ENCODE peak calls at places on chromosomes 13 and 19, in five cellular contexts. C is heart right ventricle, E is AG04450, V is breast epithelium, F is cardiac fibroblast. N is an unnamed sample.

GRCh38 chr19:45670670-45671453 is 2.8 kb downstream of the GIPR start:
- DNase-seq in E (peak), C (peak), V (peak), F (peak), N (peak)

GRCh38 chr13:94351292-94352000 is 128.0 kb downstream of the DCT start:
- DNase-seq in V (no peak), E (peak), F (peak), C (no peak), N (no peak)

GRCh38 chr19:45677351-45678230 is 9.6 kb downstream of the GIPR start:
- DNase-seq in F (peak), E (no peak), V (peak), C (peak), N (peak)

GRCh38 chr19:35305181-35305580 is 13.2 kb downstream of the MAG start:
- DNase-seq in C (no peak), F (no peak), V (no peak), E (no peak), N (no peak)

GRCh38 chr19:35562336-35562735 is 1.1 kb downstream of the ATP4A start:
- DNase-seq in V (no peak), E (no peak), F (no peak), C (no peak), N (no peak)

GRCh38 chr13:114061746-114062145 is 70.7 kb downstream of the RASA3 start:
- DNase-seq in E (no peak), V (no peak), C (no peak), F (no peak), N (no peak)

GRCh38 chr19:46718934-46719551 is 2.1 kb upstream of the PRKD2 start:
- DNase-seq in E (no peak), V (no peak), C (no peak), F (no peak), N (no peak)

GRCh38 chr19:16116067-16116466 is 4.4 kb downstream of the RAB8A start:
- DNase-seq in C (no peak), E (no peak), F (no peak), V (no peak), N (no peak)

GRCh38 chr19:53908933-53909415 is at the start of gene CACNG7:
- DNase-seq in V (no peak), C (no peak), F (no peak), E (no peak), N (no peak)

GRCh38 chr13:20796791-20797513 is 23.2 kb upstream of the EEF1AKMT1 start:
- DNase-seq in F (no peak), V (no peak), C (no peak), E (no peak), N (no peak)

GRCh38 chr19:5968431-5969373 is 9.2 kb downstream of the RANBP3 start:
- DNase-seq in F (no peak), E (no peak), V (no peak), C (no peak), N (no peak)

GRCh38 chr19:29404951-29405727 is 120.7 kb upstream of the VSTM2B start:
- DNase-seq in E (no peak), C (no peak), F (no peak), V (peak), N (no peak)

GRCh38 chr19:29260477-29261317 is 47.7 kb upstream of the UQCRFS1 start:
- DNase-seq in E (no peak), F (peak), C (no peak), V (no peak), N (no peak)

GRCh38 chr19:2296141-2296540 is 11.8 kb downstream of the LINGO3 start:
- DNase-seq in E (no peak), F (no peak), C (no peak), V (no peak), N (no peak)

GRCh38 chr19:50458396-50459066 is 17.8 kb upstream of the EMC10 start:
- DNase-seq in C (no peak), V (no peak), E (no peak), F (no peak), N (no peak)

GRCh38 chr13:35481777-35482176 is 5.3 kb upstream of the MAB21L1 start:
- DNase-seq in E (no peak), V (no peak), F (no peak), C (no peak), N (no peak)

GRCh38 chr13:100334209-100334608 is 245.3 kb downstream of the PCCA start:
- DNase-seq in C (no peak), E (no peak), V (no peak), F (no peak), N (no peak)

GRCh38 chr19:7342143-7342542 is 6.6 kb upstream of the ARHGEF18 start:
- DNase-seq in C (no peak), E (no peak), F (no peak), V (no peak), N (no peak)

GRCh38 chr13:41596190-41596589 is 138.8 kb downstream of the RGCC start:
- DNase-seq in F (peak), V (no peak), E (no peak), C (no peak), N (no peak)

GRCh38 chr13:44978328-44978727 is 10.9 kb downstream of the NUFIP1 start:
- DNase-seq in E (no peak), F (no peak), C (no peak), V (no peak), N (no peak)

GRCh38 chr19:29771708-29772415 is 39.9 kb upstream of the CCNE1 start:
- DNase-seq in C (peak), V (no peak), F (peak), E (peak), N (no peak)

GRCh38 chr13:103040006-103040405 is 26.2 kb downstream of the SLC10A2 start:
- DNase-seq in E (no peak), C (no peak), F (no peak), V (no peak), N (no peak)

GRCh38 chr13:89554801-89555200 is 1792.7 kb upstream of the MIR17HG start:
- DNase-seq in V (no peak), C (no peak), F (no peak), E (no peak), N (no peak)

GRCh38 chr13:98877466-98877865 is 100.4 kb downstream of the DOCK9 start:
- DNase-seq in F (no peak), V (no peak), C (no peak), E (no peak), N (no peak)

GRCh38 chr13:94169783-94170513 is 309.5 kb downstream of the DCT start:
- DNase-seq in C (peak), E (no peak), V (peak), F (no peak), N (no peak)

GRCh38 chr13:59016250-59016649 is 1147.5 kb downstream of the DIAPH3 start:
- DNase-seq in C (no peak), F (peak), V (no peak), E (no peak), N (no peak)

GRCh38 chr13:29509999-29510586 is 85.4 kb downstream of the SLC7A1 start:
- DNase-seq in V (no peak), F (peak), E (no peak), C (no peak), N (no peak)

GRCh38 chr13:97278395-97279078 is 56.4 kb downstream of the MBNL2 start:
- DNase-seq in E (no peak), C (no peak), V (no peak), F (peak), N (no peak)

GRCh38 chr19:11236324-11237301 is 2.8 kb upstream of the ANGPTL8 start:
- DNase-seq in E (no peak), F (no peak), C (no peak), V (no peak), N (no peak)

GRCh38 chr13:27211271-27211670 is 39.7 kb upstream of the USP12 start:
- DNase-seq in V (no peak), E (no peak), C (no peak), F (no peak), N (no peak)

GRCh38 chr13:30576528-30576927 is 41.2 kb upstream of the USPL1 start:
- DNase-seq in F (peak), C (no peak), V (no peak), E (no peak), N (no peak)

GRCh38 chr19:41492843-41493242 is 49.9 kb downstream of the ERICH4 start:
- DNase-seq in C (no peak), V (no peak), F (no peak), E (no peak), N (no peak)

GRCh38 chr19:45809643-45810159 is 5.4 kb downstream of the RSPH6A start:
- DNase-seq in F (peak), E (peak), C (no peak), V (no peak), N (no peak)

GRCh38 chr19:7115721-7116120 is 46.2 kb downstream of the ZNF557 start:
- DNase-seq in E (no peak), C (no peak), F (no peak), V (peak), N (no peak)

GRCh38 chr13:48853381-48854102 is 122.2 kb upstream of the FNDC3A start:
- DNase-seq in V (no peak), F (peak), C (no peak), E (no peak), N (no peak)

GRCh38 chr19:30388327-30388726 is 16.1 kb downstream of the ZNF536 start:
- DNase-seq in E (no peak), V (no peak), C (no peak), F (no peak), N (no peak)

GRCh38 chr19:17725422-17726078 is 6.3 kb downstream of the MAP1S start:
- DNase-seq in C (no peak), V (no peak), F (no peak), E (no peak), N (no peak)
- TF ChIP-seq CTCF in C (peak), V (no peak), F (peak), E (no peak), N (peak)

GRCh38 chr13:79671420-79671819 is 190.5 kb downstream of the NDFIP2 start:
- DNase-seq in C (no peak), E (no peak), F (no peak), V (no peak), N (no peak)
- TF ChIP-seq CTCF in C (no peak), E (no peak), F (no peak), V (no peak), N (no peak)

GRCh38 chr13:49869514-49869913 is 66.6 kb downstream of the SPRYD7 start:
- DNase-seq in E (no peak), V (no peak), F (peak), C (no peak), N (no peak)
- TF ChIP-seq CTCF in E (peak), V (no peak), F (peak), C (no peak), N (no peak)

GRCh38 chr19:8370176-8371010 is 6.4 kb downstream of the ANGPTL4 start:
- DNase-seq in V (no peak), F (no peak), C (no peak), E (no peak), N (no peak)

GRCh38 chr19:8371011-8371804 is 7.3 kb downstream of the ANGPTL4 start:
- DNase-seq in E (no peak), V (no peak), C (no peak), F (no peak), N (no peak)

GRCh38 chr19:8377598-8377997 is 12.6 kb upstream of the RAB11B start:
- DNase-seq in F (no peak), V (no peak), E (no peak), C (no peak), N (no peak)

DNA sequence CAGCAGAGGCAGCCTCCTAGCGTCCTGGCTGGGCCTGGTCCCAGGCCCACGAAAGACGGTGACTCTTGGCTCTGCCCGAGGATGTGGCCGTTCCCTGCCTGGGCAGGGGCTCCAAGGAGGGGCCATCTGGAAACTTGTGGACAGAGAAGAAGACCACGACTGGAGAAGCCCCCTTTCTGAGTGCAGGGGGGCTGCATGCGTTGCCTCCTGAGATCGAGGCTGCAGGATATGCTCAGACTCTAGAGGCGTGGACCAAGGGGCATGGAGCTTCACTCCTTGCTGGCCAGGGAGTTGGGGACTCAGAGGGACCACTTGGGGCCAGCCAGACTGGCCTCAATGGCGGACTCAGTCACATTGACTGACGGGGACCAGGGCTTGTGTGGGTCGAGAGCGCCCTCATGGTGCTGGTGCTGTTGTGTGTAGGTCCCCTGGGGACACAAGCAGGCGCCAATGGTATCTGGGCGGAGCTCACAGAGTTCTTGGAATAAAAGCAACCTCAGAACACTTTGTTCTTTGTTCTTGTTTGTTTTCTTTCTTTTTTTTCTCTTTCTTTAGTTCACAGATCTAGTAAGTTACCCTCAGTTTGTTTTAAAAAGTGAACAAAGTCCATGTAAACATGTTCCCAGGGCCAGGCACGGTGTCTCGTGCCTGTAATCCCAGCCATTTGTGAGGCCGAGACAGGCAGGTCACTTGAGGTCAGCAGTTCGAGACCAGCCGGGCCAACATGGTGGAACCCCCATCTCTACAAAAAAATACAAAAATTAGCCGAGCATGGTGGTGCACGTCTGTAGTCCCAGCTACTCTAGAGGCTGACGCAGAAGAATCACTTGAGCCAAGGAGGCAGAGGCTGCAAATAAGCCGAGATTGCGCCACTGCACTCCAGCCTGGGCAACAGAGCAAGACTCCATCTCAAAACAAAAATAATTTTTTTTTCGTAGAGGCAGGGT is 10.2 kb downstream of the ANGPTL4 start:
- DNase-seq in E (no peak), V (no peak), F (peak), C (no peak), N (no peak)
- TF ChIP-seq CTCF in E (no peak), V (no peak), F (no peak), C (no peak), N (no peak)

GRCh38 chr13:82847595-82847994 is 1034.7 kb downstream of the SLITRK1 start:
- DNase-seq in F (no peak), V (no peak), C (no peak), E (no peak), N (no peak)
- TF ChIP-seq CTCF in F (no peak), V (no peak), C (no peak), E (no peak), N (no peak)

GRCh38 chr13:77563110-77563509 is 27.6 kb downstream of the SCEL start:
- DNase-seq in F (peak), E (no peak), V (no peak), C (no peak), N (no peak)

DNA sequence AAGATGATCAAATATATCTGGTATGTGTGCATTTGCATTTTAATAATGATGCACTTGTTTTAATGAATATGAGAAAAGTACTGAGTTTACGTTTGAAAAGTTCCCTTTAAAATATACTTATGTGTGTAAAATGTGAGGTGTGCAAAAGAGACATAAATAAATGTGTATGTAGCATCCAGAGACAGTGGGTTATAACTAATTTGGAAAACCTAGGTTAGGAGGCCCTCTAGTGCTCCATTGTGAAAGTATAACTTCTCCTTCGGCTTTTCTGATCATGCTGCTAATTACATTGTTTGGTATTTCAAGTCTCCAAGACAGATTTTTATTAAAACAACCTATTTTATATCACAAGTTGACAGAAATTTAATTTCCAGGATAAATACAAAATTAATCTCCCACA is 30.1 kb downstream of the SCEL start:
- DNase-seq in C (no peak), V (no peak), E (no peak), F (peak), N (no peak)
- TF ChIP-seq CTCF in C (peak), V (peak), E (peak), F (peak), N (peak)

N was measured in CD14-positive monocyte.